ENCODE peak calls at places on chromosome 18, in five cellular contexts. One of them, this sample, is unnamed.

GRCh38 chr18:28086530-28087172 is 90.3 kb downstream of the CDH2 start:
- DNase-seq in AG09319: no peak
- DNase-seq in GM13977: no peak
- DNase-seq in left ventricle myocardium inferior: no peak
- DNase-seq in endothelial cell: no peak
- DNase-seq in this sample: no peak

GRCh38 chr18:8977701-8978100 is 124.8 kb upstream of the NDUFV2 start:
- DNase-seq in left ventricle myocardium inferior: no peak
- DNase-seq in endothelial cell: no peak
- DNase-seq in AG09319: no peak
- DNase-seq in GM13977: no peak
- DNase-seq in this sample: no peak

GRCh38 chr18:50518787-50519520 is 40.9 kb upstream of the MAPK4 start:
- DNase-seq in AG09319: no peak
- DNase-seq in endothelial cell: no peak
- DNase-seq in left ventricle myocardium inferior: no peak
- DNase-seq in GM13977: no peak
- DNase-seq in this sample: no peak

GRCh38 chr18:26812462-26812861 is 53.0 kb downstream of the AQP4 start:
- DNase-seq in GM13977: no peak
- DNase-seq in endothelial cell: no peak
- DNase-seq in left ventricle myocardium inferior: no peak
- DNase-seq in AG09319: no peak
- DNase-seq in this sample: no peak

GRCh38 chr18:688322-688721 is 24.1 kb downstream of the ENOSF1 start:
- DNase-seq in left ventricle myocardium inferior: no peak
- DNase-seq in endothelial cell: no peak
- DNase-seq in GM13977: no peak
- DNase-seq in AG09319: no peak
- DNase-seq in this sample: no peak

GRCh38 chr18:63161728-63162195 is 157.8 kb downstream of the BCL2 start:
- DNase-seq in left ventricle myocardium inferior: peak
- DNase-seq in endothelial cell: no peak
- DNase-seq in AG09319: peak
- DNase-seq in GM13977: peak
- DNase-seq in this sample: no peak

GRCh38 chr18:62634471-62634870 is 80.9 kb upstream of the PHLPP1 start:
- DNase-seq in AG09319: peak
- DNase-seq in left ventricle myocardium inferior: no peak
- DNase-seq in endothelial cell: no peak
- DNase-seq in GM13977: no peak
- DNase-seq in this sample: no peak

GRCh38 chr18:79760348-79760747 is 37.4 kb upstream of the KCNG2 start:
- DNase-seq in left ventricle myocardium inferior: no peak
- DNase-seq in AG09319: no peak
- DNase-seq in endothelial cell: no peak
- DNase-seq in GM13977: no peak
- DNase-seq in this sample: no peak

GRCh38 chr18:31998880-31999279 is 19.7 kb upstream of the RNF125 start:
- DNase-seq in left ventricle myocardium inferior: no peak
- DNase-seq in AG09319: no peak
- DNase-seq in endothelial cell: no peak
- DNase-seq in GM13977: no peak
- DNase-seq in this sample: no peak

GRCh38 chr18:50340078-50340477 is 34.8 kb upstream of the SKA1 start:
- DNase-seq in AG09319: no peak
- DNase-seq in endothelial cell: no peak
- DNase-seq in left ventricle myocardium inferior: no peak
- DNase-seq in GM13977: no peak
- DNase-seq in this sample: no peak

GRCh38 chr18:79598046-79598884 is 81.3 kb upstream of the CTDP1 start:
- DNase-seq in GM13977: no peak
- DNase-seq in left ventricle myocardium inferior: peak
- DNase-seq in AG09319: no peak
- DNase-seq in endothelial cell: no peak
- DNase-seq in this sample: no peak

GRCh38 chr18:23828426-23828825 is 139.2 kb downstream of the LAMA3 start:
- DNase-seq in endothelial cell: no peak
- DNase-seq in AG09319: no peak
- DNase-seq in GM13977: peak
- DNase-seq in left ventricle myocardium inferior: no peak
- DNase-seq in this sample: no peak

GRCh38 chr18:2103299-2103698 is 468.0 kb downstream of the METTL4 start:
- DNase-seq in AG09319: no peak
- DNase-seq in GM13977: no peak
- DNase-seq in left ventricle myocardium inferior: no peak
- DNase-seq in endothelial cell: no peak
- DNase-seq in this sample: no peak

GRCh38 chr18:2100694-2101213 is 470.6 kb downstream of the METTL4 start:
- DNase-seq in left ventricle myocardium inferior: no peak
- DNase-seq in endothelial cell: no peak
- DNase-seq in AG09319: no peak
- DNase-seq in GM13977: no peak
- DNase-seq in this sample: no peak

GRCh38 chr18:2102022-2102421 is 469.3 kb downstream of the METTL4 start:
- DNase-seq in GM13977: no peak
- DNase-seq in left ventricle myocardium inferior: no peak
- DNase-seq in AG09319: no peak
- DNase-seq in endothelial cell: no peak
- DNase-seq in this sample: no peak

GRCh38 chr18:2108581-2108980 is 462.7 kb downstream of the METTL4 start:
- DNase-seq in endothelial cell: no peak
- DNase-seq in AG09319: no peak
- DNase-seq in GM13977: no peak
- DNase-seq in left ventricle myocardium inferior: no peak
- DNase-seq in this sample: no peak

GRCh38 chr18:2104620-2105462 is 466.5 kb downstream of the METTL4 start:
- DNase-seq in AG09319: peak
- DNase-seq in GM13977: peak
- DNase-seq in endothelial cell: peak
- DNase-seq in left ventricle myocardium inferior: peak
- DNase-seq in this sample: peak
- TF ChIP-seq CTCF in AG09319: peak
- TF ChIP-seq CTCF in GM13977: peak
- TF ChIP-seq CTCF in endothelial cell: peak
- TF ChIP-seq CTCF in left ventricle myocardium inferior: peak
- TF ChIP-seq CTCF in this sample: peak

GRCh38 chr18:12325726-12326245 is 17.7 kb downstream of the TUBB6 start:
- DNase-seq in AG09319: no peak
- DNase-seq in left ventricle myocardium inferior: no peak
- DNase-seq in GM13977: no peak
- DNase-seq in endothelial cell: no peak
- DNase-seq in this sample: no peak

GRCh38 chr18:12326711-12327460 is 18.8 kb downstream of the TUBB6 start:
- DNase-seq in GM13977: no peak
- DNase-seq in AG09319: no peak
- DNase-seq in left ventricle myocardium inferior: no peak
- DNase-seq in endothelial cell: no peak
- DNase-seq in this sample: no peak

GRCh38 chr18:12329125-12329698 is 21.2 kb downstream of the TUBB6 start:
- DNase-seq in left ventricle myocardium inferior: no peak
- DNase-seq in endothelial cell: no peak
- DNase-seq in GM13977: no peak
- DNase-seq in AG09319: no peak
- DNase-seq in this sample: no peak

GRCh38 chr18:12327510-12328178 is 19.6 kb downstream of the TUBB6 start:
- DNase-seq in AG09319: no peak
- DNase-seq in left ventricle myocardium inferior: peak
- DNase-seq in GM13977: peak
- DNase-seq in endothelial cell: peak
- DNase-seq in this sample: peak

GRCh38 chr18:12328179-12328823 is 20.3 kb downstream of the TUBB6 start:
- DNase-seq in AG09319: no peak
- DNase-seq in left ventricle myocardium inferior: no peak
- DNase-seq in endothelial cell: no peak
- DNase-seq in GM13977: no peak
- DNase-seq in this sample: no peak
- TF ChIP-seq CTCF in AG09319: no peak
- TF ChIP-seq CTCF in left ventricle myocardium inferior: peak
- TF ChIP-seq CTCF in endothelial cell: peak
- TF ChIP-seq CTCF in GM13977: no peak
- TF ChIP-seq CTCF in this sample: no peak

DNA sequence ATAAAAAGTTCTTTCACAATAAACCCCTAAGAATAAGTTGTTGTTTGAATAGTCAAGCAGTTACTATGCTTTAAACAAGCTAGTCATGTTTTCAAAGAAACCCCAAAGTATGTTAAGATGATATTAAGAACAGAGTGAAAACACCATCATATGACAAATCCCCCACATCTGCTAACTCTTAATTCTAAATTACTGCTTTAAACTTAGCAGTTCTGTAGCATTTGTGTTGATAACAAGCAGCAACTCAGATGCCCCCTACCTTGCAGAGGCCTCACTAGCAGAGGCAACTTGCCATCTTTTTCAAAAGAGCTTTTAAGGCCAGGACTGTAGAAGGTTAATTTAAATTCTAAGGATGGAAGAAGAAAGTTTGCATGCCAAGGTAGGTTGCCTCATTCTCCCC is 376.2 kb downstream of the SETBP1 start:
- DNase-seq in GM13977: no peak
- DNase-seq in left ventricle myocardium inferior: no peak
- DNase-seq in endothelial cell: no peak
- DNase-seq in AG09319: no peak
- DNase-seq in this sample: no peak
- TF ChIP-seq CTCF in GM13977: no peak
- TF ChIP-seq CTCF in left ventricle myocardium inferior: no peak
- TF ChIP-seq CTCF in endothelial cell: no peak
- TF ChIP-seq CTCF in AG09319: no peak
- TF ChIP-seq CTCF in this sample: no peak

GRCh38 chr18:73136134-73136533 is 268.3 kb upstream of the NETO1 start:
- DNase-seq in left ventricle myocardium inferior: no peak
- DNase-seq in GM13977: peak
- DNase-seq in AG09319: no peak
- DNase-seq in endothelial cell: no peak
- DNase-seq in this sample: no peak
- TF ChIP-seq CTCF in left ventricle myocardium inferior: peak
- TF ChIP-seq CTCF in GM13977: peak
- TF ChIP-seq CTCF in AG09319: peak
- TF ChIP-seq CTCF in endothelial cell: peak
- TF ChIP-seq CTCF in this sample: peak

DNA sequence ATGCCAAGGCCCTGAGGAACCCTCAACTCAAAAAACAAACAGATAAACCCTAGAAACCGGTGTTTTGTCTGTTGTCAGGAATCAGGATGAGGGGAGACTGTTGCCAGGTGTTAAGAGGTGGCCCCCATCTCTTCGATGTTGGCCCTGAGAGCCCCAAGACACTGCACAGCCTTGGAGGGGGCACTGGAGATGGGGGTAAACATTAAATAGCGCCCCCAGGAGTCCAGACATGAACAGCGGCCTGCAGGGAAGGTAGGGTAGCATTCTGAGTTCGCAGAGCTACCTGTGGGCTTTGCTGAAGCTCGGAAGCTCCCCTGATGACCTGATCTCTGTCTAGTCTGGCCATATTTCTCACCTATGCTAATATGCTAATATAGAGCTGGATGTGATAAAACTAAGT is 97.6 kb upstream of the SMAD2 start:
- DNase-seq in left ventricle myocardium inferior: no peak
- DNase-seq in GM13977: no peak
- DNase-seq in endothelial cell: no peak
- DNase-seq in AG09319: no peak
- DNase-seq in this sample: no peak
- TF ChIP-seq CTCF in left ventricle myocardium inferior: no peak
- TF ChIP-seq CTCF in GM13977: no peak
- TF ChIP-seq CTCF in endothelial cell: peak
- TF ChIP-seq CTCF in AG09319: no peak
- TF ChIP-seq CTCF in this sample: no peak